ENCODE peak calls at places on chromosomes 7 and 10, in nine cellular contexts. I is psoas muscle; K is activated CD8-positive, alpha-beta memory T cell treated with anti-CD3 and anti-CD28 coated beads, Interleukin-2, amount 50 U/mL, for 48 hours; S is adrenal gland; M is GM03348; F is M059J; Y is hepatocyte; A is astrocyte of the hippocampus; O is OCI-M1. X is an unnamed sample.

GRCh38 chr7:151697942-151698341 is 178.2 kb upstream of the RHEB start:
- DNase-seq in I (peak), K (no peak), S (no peak), M (no peak), F (no peak), Y (no peak), A (no peak), O (no peak), X (no peak)

GRCh38 chr7:150461520-150461919 is 11.1 kb downstream of the GIMAP8 start:
- DNase-seq in I (no peak), K (no peak), S (no peak), M (no peak), F (no peak), Y (no peak), A (no peak), O (no peak), X (no peak)

GRCh38 chr10:36677170-36677768 is 448.1 kb upstream of the ANKRD30A start:
- DNase-seq in I (no peak), K (no peak), S (no peak), M (peak), F (peak), Y (no peak), A (no peak), O (no peak), X (no peak)

GRCh38 chr7:113456533-113456932 is 338.2 kb upstream of the SMIM30 start:
- DNase-seq in I (no peak), K (no peak), S (no peak), M (no peak), F (no peak), Y (no peak), A (no peak), O (no peak), X (no peak)

GRCh38 chr7:43307522-43307921 is 195.1 kb downstream of the HECW1 start:
- DNase-seq in I (no peak), K (no peak), S (no peak), M (no peak), F (no peak), Y (no peak), A (no peak), O (no peak), X (no peak)

GRCh38 chr10:5659702-5660528 is 6.5 kb downstream of the ASB13 start:
- DNase-seq in I (peak), K (no peak), S (peak), M (peak), F (peak), Y (peak), A (peak), O (peak), X (no peak)

GRCh38 chr7:70638381-70639128 is 493.4 kb upstream of the GALNT17 start:
- DNase-seq in I (no peak), K (no peak), S (no peak), M (no peak), F (no peak), Y (no peak), A (no peak), O (no peak), X (no peak)

GRCh38 chr7:85682819-85683218 is 496.0 kb upstream of the SEMA3D start:
- DNase-seq in I (no peak), K (no peak), S (no peak), M (peak), F (peak), Y (no peak), A (peak), O (no peak), X (no peak)

GRCh38 chr10:6117711-6118110 is 28.9 kb downstream of the RBM17 start:
- DNase-seq in I (no peak), K (no peak), S (no peak), M (no peak), F (no peak), Y (no peak), A (no peak), O (no peak), X (no peak)

GRCh38 chr7:131630427-131630826 is 74.0 kb upstream of the PODXL start:
- DNase-seq in I (no peak), K (no peak), S (no peak), M (no peak), F (no peak), Y (no peak), A (no peak), O (no peak), X (no peak)

GRCh38 chr7:120550494-120551048 is 277.6 kb downstream of the KCND2 start:
- DNase-seq in I (no peak), K (no peak), S (no peak), M (peak), F (peak), Y (no peak), A (peak), O (peak), X (no peak)

GRCh38 chr10:59876695-59877094 is 29.7 kb downstream of the CCDC6 start:
- DNase-seq in I (no peak), K (no peak), S (no peak), M (no peak), F (no peak), Y (no peak), A (no peak), O (no peak), X (no peak)

GRCh38 chr7:157829491-157829890 is 492.7 kb downstream of the DNAJB6 start:
- DNase-seq in I (no peak), K (no peak), S (no peak), M (no peak), F (no peak), Y (no peak), A (no peak), O (no peak), X (no peak)

GRCh38 chr10:70880077-70880534 is 8.3 kb downstream of the PCBD1 start:
- DNase-seq in I (peak), K (peak), S (peak), M (peak), F (peak), Y (peak), A (peak), O (peak), X (peak)

GRCh38 chr7:48298779-48299178 is 127.5 kb downstream of the ABCA13 start:
- DNase-seq in I (no peak), K (no peak), S (no peak), M (peak), F (peak), Y (no peak), A (peak), O (no peak), X (no peak)